ENCODE peak calls at places on chromosomes 11 and 22, in nine cellular contexts. E is sigmoid colon, F is prostate gland, X is IMR-90, I is A549, Y is ovary, Q is endothelial cell of umbilical vein, B is body of pancreas, N is heart left ventricle. D is an unnamed sample. For H3K4me1, the result is how much of the 10 kb centered on the place peaks cover.

GRCh38 chr11:90363739-90364138 is 140.9 kb upstream of the CHORDC1 start:
- DNase-seq in E (no peak), F (no peak), X (no peak), I (no peak), Y (no peak), Q (no peak), B (no peak), N (no peak), D (no peak)

GRCh38 chr11:4441500-4441899 is 7.6 kb upstream of the OR52K2 start:
- DNase-seq in E (no peak), F (no peak), X (no peak), I (no peak), Y (no peak), Q (no peak), B (no peak), N (no peak), D (no peak)

GRCh38 chr11:79244175-79244804 is 196.5 kb downstream of the TENM4 start:
- DNase-seq in E (no peak), F (no peak), X (peak), I (peak), Y (no peak), Q (no peak), B (no peak), N (no peak), D (no peak)

GRCh38 chr11:130209128-130209932 is 49.7 kb downstream of the ST14 start:
- DNase-seq in E (peak), F (peak), X (no peak), I (no peak), Y (peak), Q (no peak), B (peak), N (peak), D (peak)

GRCh38 chr11:38680166-38680565 is 2082.1 kb upstream of the RAG2 start:
- DNase-seq in E (no peak), F (no peak), X (no peak), I (no peak), Y (no peak), Q (no peak), B (no peak), N (no peak), D (no peak)

GRCh38 chr22:45499746-45500145 is 2.9 kb upstream of the FBLN1 start:
- DNase-seq in E (peak), F (no peak), X (no peak), I (no peak), Y (no peak), Q (no peak), B (no peak), N (peak), D (peak)

GRCh38 chr11:96168623-96169022 is 174.4 kb downstream of the MAML2 start:
- DNase-seq in E (peak), F (peak), X (peak), I (peak), Y (peak), Q (peak), B (peak), N (no peak), D (no peak)

GRCh38 chr11:20522536-20522935 is 76.9 kb upstream of the SLC6A5 start:
- DNase-seq in E (no peak), F (no peak), X (no peak), I (no peak), Y (no peak), Q (no peak), B (no peak), N (no peak), D (no peak)

GRCh38 chr22:24822471-24822870 is 16.5 kb downstream of the SGSM1 start:
- DNase-seq in E (no peak), F (no peak), X (no peak), I (no peak), Y (no peak), Q (no peak), B (peak), N (no peak), D (no peak)

GRCh38 chr11:134472188-134472455 is 60.1 kb upstream of the B3GAT1 start:
- DNase-seq in E (no peak), F (no peak), X (no peak), I (no peak), Y (no peak), Q (no peak), B (no peak), N (no peak), D (no peak)

GRCh38 chr11:106398396-106399074 is 321.1 kb downstream of the AASDHPPT start:
- DNase-seq in E (no peak), F (no peak), X (peak), I (peak), Y (no peak), Q (no peak), B (no peak), N (no peak), D (no peak)

GRCh38 chr11:73759520-73760065 is 1.3 kb downstream of the RAB6A start:
- DNase-seq in E (no peak), F (no peak), X (peak), I (peak), Y (no peak), Q (peak), B (no peak), N (no peak), D (no peak)

GRCh38 chr22:28444659-28445058 is 235.0 kb downstream of the TTC28 start:
- DNase-seq in E (no peak), F (no peak), X (no peak), I (no peak), Y (no peak), Q (no peak), B (no peak), N (no peak), D (no peak)

GRCh38 chr22:28441720-28442263 is 237.8 kb downstream of the TTC28 start:
- DNase-seq in E (no peak), F (peak), X (no peak), I (no peak), Y (peak), Q (peak), B (peak), N (no peak), D (no peak)

GRCh38 chr22:28440517-28441366 is 238.9 kb downstream of the TTC28 start:
- DNase-seq in E (no peak), F (no peak), X (peak), I (no peak), Y (no peak), Q (peak), B (no peak), N (no peak), D (no peak)

GRCh38 chr22:28442264-28442950 is 237.2 kb downstream of the TTC28 start:
- DNase-seq in E (peak), F (peak), X (peak), I (no peak), Y (peak), Q (peak), B (peak), N (peak), D (peak)

DNA sequence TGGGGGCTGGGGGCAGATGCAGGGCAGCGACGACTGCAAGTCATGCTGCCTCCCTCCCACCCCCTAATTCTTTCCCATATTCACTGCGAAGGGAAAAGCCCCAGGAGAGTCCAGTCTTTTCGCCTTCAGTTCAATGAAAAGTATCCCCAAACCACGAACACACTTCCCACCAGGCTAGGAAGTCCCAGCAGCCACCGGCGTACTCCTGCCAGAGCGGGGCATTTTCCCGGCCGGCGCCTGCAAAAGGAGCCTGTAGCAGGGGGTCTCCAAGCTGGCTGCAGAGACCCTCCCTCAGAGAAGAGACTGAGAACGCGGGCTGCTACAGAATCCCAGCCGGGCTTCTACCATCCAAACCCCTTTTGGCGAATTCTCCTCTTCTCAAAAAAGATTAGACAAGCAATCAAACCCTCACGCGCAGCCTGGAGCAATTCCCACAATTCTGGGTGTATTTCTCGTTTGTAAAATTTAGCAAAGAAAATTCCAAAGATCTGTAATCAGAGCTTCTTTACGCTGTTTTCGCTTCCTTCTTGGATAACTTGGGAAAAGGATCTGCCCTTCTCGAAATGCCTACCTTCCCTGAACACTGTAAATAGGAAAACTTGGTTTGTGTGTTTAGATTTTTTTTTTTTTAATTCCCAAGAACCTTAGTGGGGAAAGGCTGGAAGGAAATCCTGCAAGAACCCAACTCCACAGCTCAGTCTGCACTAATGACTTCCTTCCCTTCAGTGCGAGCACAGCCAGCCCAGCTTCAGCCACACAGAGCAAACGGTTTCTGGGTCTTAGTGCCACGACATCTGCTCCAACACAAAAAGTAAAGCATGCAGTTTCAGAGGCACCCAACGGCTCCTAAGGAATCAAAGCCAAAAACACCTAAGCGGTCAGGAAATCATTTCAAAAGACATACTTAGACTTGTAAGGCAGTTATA is 236.4 kb downstream of the TTC28 start:
- DNase-seq in E (peak), F (peak), X (peak), I (no peak), Y (peak), Q (peak), B (peak), N (peak), D (peak)
- TF ChIP-seq POLR2A in E (peak), F (no peak), X (no peak), I (no peak), Y (no peak), Q (no peak), B (no peak), N (no peak), D (peak)

GRCh38 chr11:8794126-8794525 is 111.5 kb downstream of the RPL27A start:
- DNase-seq in E (no peak), F (no peak), X (no peak), I (no peak), Y (no peak), Q (no peak), B (no peak), N (no peak), D (no peak)
- H3K4me1 ChIP-seq in E (half or more), F (under half), X (under half), I (under half), Y (under half), Q (under half), B (half or more), N (under half), D (half or more)

DNA sequence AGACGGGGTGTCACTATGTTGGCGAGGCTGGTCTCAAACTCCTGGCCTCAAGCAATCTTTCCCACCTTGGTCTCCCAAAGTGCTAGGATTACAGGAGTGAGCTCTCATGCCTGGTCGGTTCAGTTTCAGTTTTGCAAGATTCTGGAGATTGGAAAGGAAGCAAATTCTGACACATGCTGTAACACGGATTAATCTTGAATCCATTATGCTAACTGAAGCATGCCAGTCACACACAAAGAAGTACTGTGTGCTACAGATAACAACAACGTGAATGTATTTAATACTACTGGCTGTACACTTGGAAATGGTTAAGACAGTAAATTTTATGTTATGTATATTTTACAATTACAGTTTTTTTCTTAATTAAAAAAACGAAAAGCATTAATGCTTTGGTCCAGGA is 107.6 kb downstream of the MED15 start:
- DNase-seq in E (no peak), F (no peak), X (no peak), I (no peak), Y (no peak), Q (no peak), B (no peak), N (no peak), D (no peak)
- H3K4me3 ChIP-seq in E (no peak), F (no peak), X (no peak), I (no peak), Y (no peak), Q (no peak), B (no peak), N (no peak), D (no peak)

GRCh38 chr11:64851831-64852337 is 7.4 kb upstream of the CDC42BPG start:
- DNase-seq in E (no peak), F (no peak), X (no peak), I (no peak), Y (no peak), Q (no peak), B (no peak), N (no peak), D (peak)
- TF ChIP-seq POLR2A in E (no peak), F (no peak), X (no peak), I (no peak), Y (no peak), Q (no peak), B (no peak), N (no peak), D (peak)